ENCODE peak calls at places on chromosomes 13 and 19, in ten cellular contexts. W is breast epithelium, U is A549, O is ovary, V is tibial nerve, Y is heart left ventricle, B is uterus, P is body of pancreas, Q is HCT116, F is stomach. Z is an unnamed sample. For H3K4me1, the result is how much of the 10 kb centered on the place peaks cover.

GRCh38 chr19:7848779-7849457 is 18.9 kb downstream of the EVI5L start:
- DNase-seq in Q (no peak), V (no peak), U (no peak), F (no peak), W (no peak), O (no peak), B (no peak), Y (no peak), P (no peak), Z (no peak)

GRCh38 chr13:113820813-113821651 is 42.8 kb downstream of the GAS6 start:
- DNase-seq in W (peak), Q (no peak), O (peak), B (peak), V (peak), Y (peak), U (peak), P (peak), F (no peak), Z (peak)

GRCh38 chr19:36418287-36419001 is at the start of gene ZFP82:
- DNase-seq in F (peak), O (peak), V (peak), Q (no peak), Y (peak), U (peak), W (peak), P (peak), B (peak), Z (peak)

GRCh38 chr13:21735621-21736401 is 64.9 kb downstream of the FGF9 start:
- DNase-seq in B (no peak), O (peak), P (no peak), U (no peak), Q (no peak), Y (peak), F (no peak), W (no peak), V (no peak), Z (peak)

GRCh38 chr13:105737688-105738087 is 797.8 kb downstream of the EFNB2 start:
- DNase-seq in Y (no peak), B (no peak), W (no peak), Q (no peak), V (no peak), P (no peak), F (no peak), O (no peak), U (no peak), Z (no peak)

GRCh38 chr13:55440465-55441085 is 1700.1 kb upstream of the PRR20A start:
- DNase-seq in O (no peak), W (no peak), P (no peak), V (no peak), U (no peak), B (no peak), Q (no peak), Y (no peak), F (no peak), Z (no peak)

GRCh38 chr19:40683437-40683836 is 7.0 kb downstream of the NUMBL start:
- DNase-seq in B (no peak), Q (no peak), V (no peak), P (no peak), Y (no peak), U (no peak), O (no peak), F (no peak), W (no peak), Z (no peak)

GRCh38 chr19:9885077-9885552 is 50.0 kb downstream of the PIN1 start:
- DNase-seq in V (no peak), O (peak), Y (peak), Q (no peak), B (peak), P (peak), W (no peak), U (no peak), F (no peak), Z (no peak)

GRCh38 chr19:15357906-15358305 is 21.7 kb downstream of the AKAP8 start:
- DNase-seq in O (no peak), Q (no peak), V (no peak), F (no peak), B (no peak), U (no peak), W (no peak), P (no peak), Y (no peak), Z (no peak)

GRCh38 chr13:47039106-47039505 is 142.3 kb upstream of the HTR2A start:
- DNase-seq in Y (no peak), O (no peak), V (no peak), W (no peak), U (no peak), Q (no peak), B (no peak), F (no peak), P (no peak), Z (no peak)

GRCh38 chr13:41344358-41344757 is 33.3 kb downstream of the NAA16 start:
- DNase-seq in W (no peak), Y (no peak), U (no peak), Q (no peak), P (no peak), B (no peak), O (no peak), V (no peak), F (no peak), Z (no peak)

GRCh38 chr13:98905199-98905598 is 72.7 kb downstream of the DOCK9 start:
- DNase-seq in V (no peak), P (no peak), W (no peak), F (no peak), O (no peak), Y (no peak), Q (no peak), U (no peak), B (no peak), Z (no peak)

GRCh38 chr13:41562083-41562482 is 104.7 kb downstream of the RGCC start:
- DNase-seq in Q (no peak), W (no peak), O (peak), P (peak), U (no peak), Y (peak), V (peak), F (no peak), B (peak), Z (no peak)

GRCh38 chr19:1001538-1002166 is 1.4 kb downstream of the GRIN3B start:
- DNase-seq in P (no peak), O (peak), U (no peak), W (no peak), B (peak), Q (no peak), Y (no peak), F (peak), V (no peak), Z (no peak)

GRCh38 chr19:34733826-34734600 is at the start of gene ZNF181:
- DNase-seq in U (peak), Q (peak), V (peak), B (peak), O (peak), Y (peak), F (peak), W (peak), P (peak), Z (peak)

GRCh38 chr13:95708390-95708774 is 31.4 kb downstream of the DNAJC3 start:
- DNase-seq in B (no peak), U (no peak), Q (no peak), O (no peak), Y (no peak), F (no peak), P (no peak), V (no peak), W (no peak), Z (no peak)

GRCh38 chr13:98972627-98973026 is 5.2 kb downstream of the DOCK9 start:
- DNase-seq in W (no peak), P (no peak), O (no peak), F (no peak), U (no peak), Y (no peak), B (no peak), V (no peak), Q (peak), Z (no peak)

GRCh38 chr13:101452519-101453485 is at the start of gene ITGBL1:
- DNase-seq in V (no peak), F (no peak), Q (no peak), B (no peak), Y (peak), W (no peak), U (no peak), O (no peak), P (no peak), Z (no peak)

GRCh38 chr19:49997709-49998108 is 27.5 kb downstream of the VRK3 start:
- DNase-seq in W (no peak), Q (peak), V (no peak), P (peak), B (no peak), Y (no peak), U (peak), F (no peak), O (no peak), Z (no peak)

GRCh38 chr13:21399741-21400140 is 59.4 kb downstream of the ZDHHC20 start:
- DNase-seq in U (no peak), W (no peak), Y (no peak), P (no peak), Q (peak), B (no peak), V (no peak), F (no peak), O (no peak), Z (no peak)

GRCh38 chr13:52651880-52652169 is 811 bp upstream of the SUGT1 start:
- DNase-seq in F (no peak), U (peak), Q (no peak), W (no peak), P (no peak), O (no peak), B (no peak), Y (no peak), V (no peak), Z (no peak)

GRCh38 chr13:99812611-99813010 is 159.0 kb downstream of the ZIC5 start:
- DNase-seq in F (no peak), P (peak), Q (no peak), W (no peak), U (no peak), O (no peak), V (no peak), Y (no peak), B (no peak), Z (no peak)

GRCh38 chr19:51263808-51264207 is 12.9 kb downstream of the SIGLECL1 start:
- DNase-seq in Q (no peak), F (no peak), V (no peak), U (no peak), P (no peak), O (no peak), W (no peak), B (no peak), Y (no peak), Z (no peak)

GRCh38 chr13:46817081-46817480 is 20.1 kb upstream of the ESD start:
- DNase-seq in U (no peak), P (no peak), V (no peak), F (no peak), W (no peak), O (no peak), B (no peak), Y (no peak), Q (no peak), Z (no peak)

GRCh38 chr13:26663801-26664200 is 96.8 kb downstream of the GPR12 start:
- DNase-seq in P (no peak), W (no peak), U (no peak), Q (no peak), F (no peak), V (no peak), B (no peak), O (no peak), Y (no peak), Z (no peak)

GRCh38 chr13:46172531-46172991 is 9.4 kb downstream of the LCP1 start:
- DNase-seq in F (no peak), Y (no peak), W (no peak), Q (no peak), U (no peak), B (no peak), V (no peak), P (peak), O (no peak), Z (no peak)

GRCh38 chr13:37068962-37069361 is 9.5 kb upstream of the SUPT20H start:
- DNase-seq in F (no peak), V (no peak), Q (peak), U (no peak), B (no peak), Y (no peak), W (no peak), O (no peak), P (no peak), Z (no peak)

GRCh38 chr19:49469828-49470614 is 4.0 kb upstream of the FLT3LG start:
- DNase-seq in P (no peak), B (no peak), Q (no peak), O (no peak), V (no peak), U (no peak), Y (no peak), W (no peak), F (peak), Z (no peak)

DNA sequence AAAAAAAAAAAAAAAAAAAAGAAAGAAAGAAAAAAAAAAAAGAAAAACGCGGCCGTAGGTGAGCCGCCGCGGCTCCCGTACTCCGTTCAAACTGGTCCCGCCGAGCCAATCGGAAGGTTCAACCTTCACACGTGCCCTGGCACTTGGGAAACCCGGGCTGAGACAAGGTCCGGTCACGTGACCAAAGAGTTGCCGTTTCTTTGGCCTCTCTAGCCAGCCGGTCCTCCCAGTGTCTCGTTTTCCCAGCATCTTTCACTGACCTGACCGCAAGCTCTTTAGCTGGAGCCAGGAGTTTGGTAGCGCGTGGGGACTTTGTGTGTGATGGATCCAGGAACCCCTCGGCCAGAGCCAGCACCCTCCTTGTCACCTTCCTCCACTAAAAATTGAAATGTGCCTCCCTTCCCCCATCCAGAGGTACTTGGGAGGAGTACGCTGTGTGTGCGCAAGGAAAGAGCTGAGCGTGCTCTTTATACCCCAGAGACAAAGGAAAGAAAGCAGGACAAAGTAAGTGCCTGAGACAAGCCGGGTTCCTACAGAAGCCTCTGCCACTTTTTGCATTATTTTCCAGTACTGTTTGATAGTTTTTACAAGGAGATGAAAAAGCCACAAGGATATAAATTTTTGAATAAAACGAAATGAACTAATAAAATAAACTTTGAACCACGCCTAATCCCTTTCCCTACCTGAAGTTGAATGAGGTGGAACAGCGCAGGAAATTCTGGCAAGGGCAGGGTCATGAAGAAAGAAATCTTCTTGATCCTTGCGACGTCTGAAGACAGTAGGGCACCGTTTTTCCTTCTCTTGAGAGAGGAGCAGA is 958 bp downstream of the TNPO2 start:
- DNase-seq in O (peak), B (peak), Y (peak), U (peak), W (peak), P (peak), V (peak), F (peak), Q (peak), Z (peak)
- TF ChIP-seq POLR2A in O (peak), B (peak), Y (no peak), U (peak), W (no peak), P (peak), V (peak), F (no peak), Q (peak), Z (no peak)

GRCh38 chr13:83182845-83183244 is 699.4 kb downstream of the SLITRK1 start:
- DNase-seq in U (no peak), O (no peak), V (no peak), Y (no peak), Q (no peak), B (no peak), F (no peak), P (no peak), W (no peak), Z (no peak)
- H3K4me1 ChIP-seq in U (under half), O (under half), V (under half), Y (under half), Q (under half), B (under half), F (under half), P (under half), W (under half), Z (under half)

GRCh38 chr19:58386576-58387337 is at the start of gene RPS5:
- DNase-seq in O (peak), W (peak), B (peak), V (peak), Y (peak), F (peak), U (peak), Q (peak), P (peak), Z (peak)
- TF ChIP-seq POLR2A in O (peak), W (peak), B (peak), V (peak), Y (no peak), F (peak), U (peak), Q (peak), P (peak), Z (peak)

GRCh38 chr13:93625536-93625935 is 398.9 kb downstream of the GPC6 start:
- DNase-seq in F (no peak), Q (no peak), P (no peak), W (no peak), V (no peak), O (no peak), U (no peak), Y (no peak), B (no peak), Z (no peak)

GRCh38 chr13:93624371-93624777 is 397.8 kb downstream of the GPC6 start:
- DNase-seq in V (no peak), U (no peak), W (no peak), O (no peak), Y (no peak), B (no peak), Q (no peak), F (no peak), P (no peak), Z (no peak)

GRCh38 chr13:93628136-93628535 is 401.5 kb downstream of the GPC6 start:
- DNase-seq in B (no peak), Q (no peak), W (no peak), Y (no peak), F (no peak), U (no peak), P (no peak), O (no peak), V (no peak), Z (no peak)
- H3K4me1 ChIP-seq in B (under half), Q (under half), W (under half), Y (under half), F (under half), U (under half), P (under half), O (under half), V (under half), Z (under half)

GRCh38 chr19:6536138-6536671 is 5.4 kb downstream of the TNFSF9 start:
- DNase-seq in F (peak), O (no peak), Q (peak), U (peak), B (no peak), V (no peak), Y (peak), W (no peak), P (peak), Z (no peak)
- TF ChIP-seq POLR2A in F (no peak), O (no peak), Q (peak), U (no peak), B (no peak), V (no peak), Y (no peak), W (no peak), P (no peak), Z (no peak)

DNA sequence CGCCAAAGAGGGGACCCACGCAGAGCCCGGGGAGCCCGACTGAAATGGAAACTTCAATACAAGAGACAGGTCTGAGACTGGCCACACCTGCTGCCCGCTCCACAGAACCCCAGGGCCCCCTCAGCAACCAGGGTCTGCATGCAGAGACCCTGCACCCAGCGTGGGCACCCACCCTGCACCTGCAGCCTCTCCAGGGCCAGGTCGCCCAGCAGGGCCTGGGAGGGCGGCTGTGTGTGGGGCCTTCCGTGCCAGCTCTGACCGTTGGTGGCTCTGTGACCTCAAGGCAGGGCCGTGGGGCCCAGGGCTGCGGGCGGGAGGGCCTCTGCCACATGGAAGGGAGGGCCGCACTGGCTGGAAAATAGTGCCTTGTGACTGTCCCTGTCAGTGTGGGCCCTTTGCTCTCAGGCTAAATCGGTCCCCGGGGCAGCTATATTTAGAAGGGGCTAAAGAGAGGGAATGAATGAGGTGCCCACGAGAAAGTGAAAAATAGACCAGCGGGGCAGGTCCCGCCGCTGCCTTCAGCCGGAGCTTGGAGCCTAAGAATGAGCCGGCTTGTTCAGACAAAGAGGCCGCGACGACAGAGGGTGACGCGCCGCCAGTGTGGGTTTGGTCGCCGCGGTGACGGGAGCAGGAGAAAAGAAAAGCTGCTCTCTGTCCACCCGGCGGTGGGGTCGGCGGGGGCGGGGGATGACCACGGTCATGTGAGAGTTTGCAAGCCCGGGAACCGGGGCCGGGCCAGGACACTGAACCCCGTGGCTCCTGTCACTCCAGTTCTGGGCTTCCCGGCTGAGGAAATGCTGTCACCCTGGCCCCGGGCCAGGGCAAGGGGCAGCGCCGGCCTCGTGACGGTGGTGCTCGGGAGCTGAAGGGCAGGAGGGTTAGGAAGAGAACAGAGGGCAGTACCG is 70.5 kb downstream of the GADD45B start:
- DNase-seq in P (peak), F (peak), O (peak), Y (peak), B (peak), Q (no peak), U (no peak), W (peak), V (peak), Z (peak)
- H3K4me1 ChIP-seq in P (under half), F (half or more), O (under half), Y (half or more), B (under half), Q (half or more), U (half or more), W (under half), V (under half), Z (half or more)

DNA sequence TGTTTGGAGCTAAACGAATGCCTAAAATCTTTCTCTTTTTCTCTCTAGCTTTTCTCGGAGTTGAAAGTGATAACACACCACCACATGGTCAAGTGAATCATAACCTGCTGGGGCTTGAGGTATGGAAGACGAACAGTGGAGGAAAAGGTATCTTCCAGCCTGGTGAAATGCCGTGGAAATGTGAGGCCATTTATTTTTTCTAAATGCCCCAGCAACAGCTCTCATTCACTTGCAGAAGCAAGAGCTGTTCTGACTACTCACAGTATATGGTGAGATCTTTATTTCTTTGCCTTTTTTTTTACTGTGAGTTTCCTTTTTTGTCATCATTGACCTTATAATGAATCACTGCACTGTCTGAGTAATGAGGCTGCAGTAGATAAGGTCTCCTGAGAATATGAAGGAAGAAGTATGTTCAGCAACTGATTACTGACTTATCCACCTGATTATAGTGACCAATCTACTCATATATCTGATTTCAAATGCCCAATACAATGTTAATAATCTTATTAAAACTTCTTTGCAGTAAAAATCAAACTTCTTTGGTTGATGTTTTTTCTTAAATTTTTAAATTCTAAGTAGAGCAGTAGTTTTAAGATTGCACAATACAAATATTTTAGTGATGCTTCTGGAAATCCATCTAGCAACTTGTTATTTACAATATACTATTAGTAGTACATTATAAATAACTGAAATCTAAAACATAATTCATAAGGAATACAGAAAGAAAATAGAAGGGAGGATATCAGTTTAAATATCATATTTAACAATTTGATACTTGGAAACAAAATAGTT is 569.9 kb downstream of the PCDH9 start:
- DNase-seq in V (no peak), U (no peak), Q (no peak), Y (no peak), B (no peak), W (no peak), O (no peak), F (no peak), P (no peak), Z (no peak)
- TF ChIP-seq POLR2A in V (no peak), U (no peak), Q (no peak), Y (no peak), B (no peak), W (no peak), O (no peak), F (no peak), P (no peak), Z (no peak)

DNA sequence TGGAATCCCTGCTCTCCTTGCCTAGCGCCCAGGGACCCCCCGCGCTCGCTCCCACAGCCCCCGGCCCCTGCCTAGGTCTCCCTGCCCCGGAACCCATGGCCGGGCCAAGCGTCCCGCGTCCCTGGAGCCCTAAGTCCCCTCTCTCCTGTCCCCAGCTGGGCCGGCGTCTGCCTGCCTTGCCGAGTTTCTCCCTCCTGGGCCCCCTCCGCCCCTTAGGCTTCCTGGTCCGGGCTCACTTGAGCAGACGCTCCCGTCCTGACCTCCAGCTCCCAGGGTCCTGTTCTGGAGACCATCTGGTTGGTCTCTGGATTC is 603 bp downstream of the NCLN start:
- DNase-seq in U (no peak), O (peak), V (no peak), P (no peak), F (no peak), Q (no peak), B (no peak), Y (no peak), W (no peak), Z (no peak)
- H3K4me1 ChIP-seq in U (under half), O (under half), V (under half), P (under half), F (half or more), Q (under half), B (under half), Y (under half), W (under half), Z (half or more)